ENCODE peak calls at places on chromosomes 3 and 15, in six cellular contexts. One of them, this sample, is unnamed.
A peak's percentile ranks its signal among the peaks of the same experiment; 100 is the strongest.

GRCh38 chr3:188244395-188244861 is 90.5 kb downstream of the LPP start:
- DNase-seq in fibroblast of mammary gland: peak; percentile 91
- DNase-seq in psoas muscle: no peak
- DNase-seq in AG09309: no peak
- DNase-seq in left lung: no peak
- DNase-seq in hepatocyte: peak; percentile 27
- DNase-seq in this sample: no peak

GRCh38 chr3:74033366-74033765 is 408.6 kb upstream of the PDZRN3 start:
- DNase-seq in fibroblast of mammary gland: no peak
- DNase-seq in psoas muscle: no peak
- DNase-seq in AG09309: no peak
- DNase-seq in left lung: no peak
- DNase-seq in hepatocyte: no peak
- DNase-seq in this sample: no peak

GRCh38 chr3:182760576-182761164 is 32.6 kb upstream of the ATP11B start:
- DNase-seq in fibroblast of mammary gland: no peak
- DNase-seq in psoas muscle: no peak
- DNase-seq in AG09309: no peak
- DNase-seq in left lung: no peak
- DNase-seq in hepatocyte: peak; percentile 73
- DNase-seq in this sample: no peak

GRCh38 chr3:50604628-50605588 is 6.7 kb downstream of the CISH start:
- DNase-seq in fibroblast of mammary gland: no peak
- DNase-seq in psoas muscle: peak; percentile 96
- DNase-seq in AG09309: no peak
- DNase-seq in left lung: no peak
- DNase-seq in hepatocyte: no peak
- DNase-seq in this sample: no peak

GRCh38 chr15:45903283-45903682 is 268.5 kb downstream of the SQOR start:
- DNase-seq in fibroblast of mammary gland: no peak
- DNase-seq in psoas muscle: no peak
- DNase-seq in AG09309: no peak
- DNase-seq in left lung: no peak
- DNase-seq in hepatocyte: no peak
- DNase-seq in this sample: no peak

GRCh38 chr15:93800805-93801204 is 430.6 kb upstream of the MCTP2 start:
- DNase-seq in fibroblast of mammary gland: no peak
- DNase-seq in psoas muscle: no peak
- DNase-seq in AG09309: no peak
- DNase-seq in left lung: no peak
- DNase-seq in hepatocyte: no peak
- DNase-seq in this sample: no peak

GRCh38 chr3:42876940-42877720 is 1.5 kb upstream of the CYP8B1 start:
- DNase-seq in fibroblast of mammary gland: no peak
- DNase-seq in psoas muscle: no peak
- DNase-seq in AG09309: no peak
- DNase-seq in left lung: no peak
- DNase-seq in hepatocyte: no peak
- DNase-seq in this sample: no peak

GRCh38 chr3:14848906-14849305 is 30.1 kb downstream of the FGD5 start:
- DNase-seq in fibroblast of mammary gland: no peak
- DNase-seq in psoas muscle: no peak
- DNase-seq in AG09309: no peak
- DNase-seq in left lung: no peak
- DNase-seq in hepatocyte: no peak
- DNase-seq in this sample: no peak

GRCh38 chr15:64092864-64093626 is 593 bp downstream of the CIAO2A start:
- DNase-seq in fibroblast of mammary gland: peak; percentile 51
- DNase-seq in psoas muscle: peak; percentile 75
- DNase-seq in AG09309: no peak
- DNase-seq in left lung: peak; percentile 63
- DNase-seq in hepatocyte: peak; percentile 61
- DNase-seq in this sample: peak; percentile 45

GRCh38 chr15:76293361-76293760 is 17.9 kb downstream of the ETFA start:
- DNase-seq in fibroblast of mammary gland: peak; percentile 52
- DNase-seq in psoas muscle: no peak
- DNase-seq in AG09309: no peak
- DNase-seq in left lung: no peak
- DNase-seq in hepatocyte: no peak
- DNase-seq in this sample: no peak

GRCh38 chr3:148827585-148827984 is at the start of gene CPB1:
- DNase-seq in fibroblast of mammary gland: no peak
- DNase-seq in psoas muscle: no peak
- DNase-seq in AG09309: no peak
- DNase-seq in left lung: no peak
- DNase-seq in hepatocyte: no peak
- DNase-seq in this sample: no peak

GRCh38 chr15:86624261-86625036 is 544.8 kb downstream of the AGBL1 start:
- DNase-seq in fibroblast of mammary gland: peak; percentile 81
- DNase-seq in psoas muscle: peak; percentile 95
- DNase-seq in AG09309: peak; percentile 33
- DNase-seq in left lung: peak; percentile 56
- DNase-seq in hepatocyte: peak; percentile 86
- DNase-seq in this sample: peak; percentile 26

GRCh38 chr15:52277575-52277974 is 18.0 kb downstream of the MYO5C start:
- DNase-seq in fibroblast of mammary gland: no peak
- DNase-seq in psoas muscle: no peak
- DNase-seq in AG09309: no peak
- DNase-seq in left lung: no peak
- DNase-seq in hepatocyte: no peak
- DNase-seq in this sample: no peak

GRCh38 chr15:55993111-55993803 is at the start of gene NEDD4:
- DNase-seq in fibroblast of mammary gland: peak; percentile 83
- DNase-seq in psoas muscle: peak; percentile 92
- DNase-seq in AG09309: peak; percentile 40
- DNase-seq in left lung: peak; percentile 89
- DNase-seq in hepatocyte: peak; percentile 94
- DNase-seq in this sample: peak; percentile 78

GRCh38 chr15:41783272-41783660 is 9.0 kb downstream of the MAPKBP1 start:
- DNase-seq in fibroblast of mammary gland: peak; percentile 37
- DNase-seq in psoas muscle: no peak
- DNase-seq in AG09309: no peak
- DNase-seq in left lung: no peak
- DNase-seq in hepatocyte: peak; percentile 31
- DNase-seq in this sample: no peak

GRCh38 chr15:29369261-29369660 is 99.6 kb upstream of the NSMCE3 start:
- DNase-seq in fibroblast of mammary gland: no peak
- DNase-seq in psoas muscle: no peak
- DNase-seq in AG09309: no peak
- DNase-seq in left lung: no peak
- DNase-seq in hepatocyte: no peak
- DNase-seq in this sample: no peak

DNA sequence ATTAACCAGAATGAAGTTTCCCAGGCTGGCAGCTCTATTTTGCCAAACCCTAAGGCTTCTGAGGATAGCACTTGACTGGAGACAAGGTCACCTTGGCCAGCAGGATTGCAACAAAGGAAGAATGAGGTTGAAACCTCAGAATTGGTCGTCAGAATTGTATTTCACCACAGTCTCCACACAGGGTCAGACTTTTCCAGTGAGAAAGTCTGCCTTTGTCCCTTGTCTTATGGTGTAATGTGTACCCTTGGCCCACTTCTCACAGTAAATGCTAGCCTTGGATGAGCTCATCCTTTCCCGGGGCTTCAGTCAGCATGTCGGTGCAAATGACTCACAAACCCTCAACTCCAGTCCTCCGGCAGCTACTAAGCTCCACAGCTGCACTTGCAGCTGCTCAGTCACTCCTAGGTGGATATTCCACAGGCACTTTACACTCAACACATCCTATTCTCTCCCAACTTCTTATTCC is 19.7 kb downstream of the SSR3 start:
- DNase-seq in fibroblast of mammary gland: peak; percentile 100
- DNase-seq in psoas muscle: peak; percentile 74
- DNase-seq in AG09309: peak; percentile 98
- DNase-seq in left lung: peak; percentile 78
- DNase-seq in hepatocyte: peak; percentile 93
- DNase-seq in this sample: no peak
- TF ChIP-seq CTCF in fibroblast of mammary gland: peak; percentile 46
- TF ChIP-seq CTCF in psoas muscle: peak; percentile 17
- TF ChIP-seq CTCF in AG09309: peak; percentile 30
- TF ChIP-seq CTCF in left lung: no peak
- TF ChIP-seq CTCF in hepatocyte: peak; percentile 43
- TF ChIP-seq CTCF in this sample: no peak

GRCh38 chr3:12981631-12982265 is 91.5 kb downstream of the IQSEC1 start:
- DNase-seq in fibroblast of mammary gland: no peak
- DNase-seq in psoas muscle: peak; percentile 38
- DNase-seq in AG09309: no peak
- DNase-seq in left lung: no peak
- DNase-seq in hepatocyte: no peak
- DNase-seq in this sample: no peak
- TF ChIP-seq CTCF in fibroblast of mammary gland: no peak
- TF ChIP-seq CTCF in psoas muscle: no peak
- TF ChIP-seq CTCF in AG09309: no peak
- TF ChIP-seq CTCF in left lung: no peak
- TF ChIP-seq CTCF in hepatocyte: no peak
- TF ChIP-seq CTCF in this sample: no peak

DNA sequence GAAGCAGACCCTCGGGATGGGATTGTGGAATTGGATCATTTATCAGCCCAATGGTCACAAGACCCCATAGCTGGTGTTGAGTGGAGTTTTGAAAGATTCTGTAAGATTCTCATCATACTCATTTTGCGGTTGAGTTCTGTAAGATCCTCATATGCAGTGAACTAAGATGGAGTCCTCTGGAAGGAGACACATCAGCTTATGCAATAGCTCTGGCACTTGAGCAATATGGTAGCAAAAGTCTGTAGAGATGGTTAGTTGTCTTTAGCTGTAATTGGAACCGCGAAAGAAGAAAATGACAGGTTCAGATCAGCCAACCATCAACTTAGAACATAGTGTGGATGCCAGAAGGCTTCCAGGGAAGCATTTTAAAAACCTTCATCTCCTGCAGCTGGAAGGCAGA is 184.5 kb upstream of the TSC22D2 start:
- DNase-seq in fibroblast of mammary gland: no peak
- DNase-seq in psoas muscle: no peak
- DNase-seq in AG09309: no peak
- DNase-seq in left lung: no peak
- DNase-seq in hepatocyte: no peak
- DNase-seq in this sample: no peak
- TF ChIP-seq CTCF in fibroblast of mammary gland: no peak
- TF ChIP-seq CTCF in psoas muscle: no peak
- TF ChIP-seq CTCF in AG09309: no peak
- TF ChIP-seq CTCF in left lung: no peak
- TF ChIP-seq CTCF in hepatocyte: no peak
- TF ChIP-seq CTCF in this sample: no peak

GRCh38 chr3:143436231-143436930 is 316.8 kb downstream of the CHST2 start:
- DNase-seq in fibroblast of mammary gland: peak; percentile 87
- DNase-seq in psoas muscle: no peak
- DNase-seq in AG09309: no peak
- DNase-seq in left lung: no peak
- DNase-seq in hepatocyte: no peak
- DNase-seq in this sample: no peak
- TF ChIP-seq CTCF in fibroblast of mammary gland: peak; percentile 2
- TF ChIP-seq CTCF in psoas muscle: no peak
- TF ChIP-seq CTCF in AG09309: no peak
- TF ChIP-seq CTCF in left lung: no peak
- TF ChIP-seq CTCF in hepatocyte: no peak
- TF ChIP-seq CTCF in this sample: no peak

GRCh38 chr3:190016966-190017365 is 103.7 kb downstream of the P3H2 start:
- DNase-seq in fibroblast of mammary gland: no peak
- DNase-seq in psoas muscle: no peak
- DNase-seq in AG09309: no peak
- DNase-seq in left lung: no peak
- DNase-seq in hepatocyte: no peak
- DNase-seq in this sample: no peak

GRCh38 chr3:190019840-190020239 is 100.9 kb downstream of the P3H2 start:
- DNase-seq in fibroblast of mammary gland: no peak
- DNase-seq in psoas muscle: no peak
- DNase-seq in AG09309: no peak
- DNase-seq in left lung: no peak
- DNase-seq in hepatocyte: no peak
- DNase-seq in this sample: no peak

GRCh38 chr3:190019020-190019419 is 101.7 kb downstream of the P3H2 start:
- DNase-seq in fibroblast of mammary gland: no peak
- DNase-seq in psoas muscle: no peak
- DNase-seq in AG09309: no peak
- DNase-seq in left lung: no peak
- DNase-seq in hepatocyte: no peak
- DNase-seq in this sample: no peak

GRCh38 chr3:190018460-190018859 is 102.2 kb downstream of the P3H2 start:
- DNase-seq in fibroblast of mammary gland: no peak
- DNase-seq in psoas muscle: no peak
- DNase-seq in AG09309: no peak
- DNase-seq in left lung: no peak
- DNase-seq in hepatocyte: no peak
- DNase-seq in this sample: no peak

DNA sequence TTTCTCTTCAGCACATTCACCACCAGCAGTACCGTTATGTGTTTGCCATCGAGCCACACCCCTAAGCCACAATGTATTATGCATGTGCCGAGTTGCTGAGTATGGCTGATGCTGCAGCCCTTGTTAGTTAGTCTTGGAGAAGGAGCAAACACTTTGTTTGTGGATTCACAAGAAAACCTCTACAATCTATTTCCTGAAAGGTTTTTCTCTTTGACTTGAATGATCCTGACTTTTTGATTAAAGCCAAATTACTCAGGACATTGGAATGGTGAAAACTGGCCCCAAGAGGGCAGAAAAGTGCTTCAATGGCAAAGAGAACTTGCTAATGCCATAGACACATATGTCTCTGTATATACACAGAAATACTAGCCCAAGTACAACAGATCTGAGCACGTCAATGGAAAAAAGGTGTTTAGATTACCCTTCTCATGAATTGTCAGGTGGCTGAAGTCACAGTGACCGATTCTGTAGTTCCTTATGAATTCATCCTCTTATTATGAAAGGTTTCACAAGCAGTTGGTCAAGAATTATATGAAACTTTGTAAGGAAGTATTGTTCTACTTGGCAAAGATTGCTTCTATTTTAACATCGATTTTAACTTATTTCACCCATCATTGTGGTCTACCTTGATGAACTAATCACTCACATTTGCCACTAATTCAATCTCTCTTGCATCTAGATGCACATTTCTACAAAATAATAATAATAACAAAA is 103.0 kb downstream of the P3H2 start:
- DNase-seq in fibroblast of mammary gland: peak; percentile 84
- DNase-seq in psoas muscle: no peak
- DNase-seq in AG09309: peak; percentile 46
- DNase-seq in left lung: no peak
- DNase-seq in hepatocyte: peak; percentile 27
- DNase-seq in this sample: no peak
- TF ChIP-seq CTCF in fibroblast of mammary gland: peak; percentile 38
- TF ChIP-seq CTCF in psoas muscle: peak; percentile 7
- TF ChIP-seq CTCF in AG09309: peak; percentile 51
- TF ChIP-seq CTCF in left lung: no peak
- TF ChIP-seq CTCF in hepatocyte: peak; percentile 48
- TF ChIP-seq CTCF in this sample: no peak

DNA sequence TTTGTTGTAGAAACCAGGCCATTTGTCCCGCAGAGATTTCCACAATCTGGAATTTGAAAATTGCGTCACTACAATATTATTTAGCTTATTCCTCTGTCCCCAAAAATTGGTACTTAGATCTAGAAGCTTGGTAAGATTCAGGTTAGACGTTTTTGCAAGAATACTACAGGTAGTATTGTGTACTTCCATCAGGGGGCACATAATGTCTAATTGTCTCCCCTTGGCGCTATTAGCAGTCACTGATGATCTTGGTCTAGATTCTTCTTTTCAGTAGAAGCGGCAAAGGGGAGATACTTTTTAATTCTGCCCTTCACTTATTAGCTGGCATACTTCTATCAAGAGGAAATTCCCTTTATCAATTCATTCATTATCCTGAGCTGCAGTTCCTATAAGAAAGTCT is 42.6 kb upstream of the TRIM42 start:
- DNase-seq in fibroblast of mammary gland: no peak
- DNase-seq in psoas muscle: no peak
- DNase-seq in AG09309: no peak
- DNase-seq in left lung: no peak
- DNase-seq in hepatocyte: no peak
- DNase-seq in this sample: no peak
- TF ChIP-seq CTCF in fibroblast of mammary gland: no peak
- TF ChIP-seq CTCF in psoas muscle: no peak
- TF ChIP-seq CTCF in AG09309: no peak
- TF ChIP-seq CTCF in left lung: no peak
- TF ChIP-seq CTCF in hepatocyte: no peak
- TF ChIP-seq CTCF in this sample: no peak

This sample was measured in glutamatergic neuron.